ENCODE peak calls at places on chromosomes 3 and 15, in four cellular contexts. D is activated CD4-positive, alpha-beta T cell treated with anti-CD3 and anti-CD28 coated beads, Interleukin-2, amount 50 U/mL, for 1 hour; V is NCI-H446; P is NCI-H1092 treated with DMSO at 0.1 percent for 48 hours. Y is an unnamed sample.

GRCh38 chr3:152835311-152836102 is 576 bp downstream of the P2RY1 start:
- DNase-seq in P (no peak), D (no peak), V (no peak), Y (no peak)

GRCh38 chr3:143236226-143236964 is 116.8 kb downstream of the CHST2 start:
- DNase-seq in P (no peak), V (no peak), D (no peak), Y (no peak)

GRCh38 chr3:100968908-100969556 is 24.2 kb downstream of the ABI3BP start:
- DNase-seq in P (no peak), D (no peak), V (no peak), Y (no peak)

GRCh38 chr3:46399557-46399956 is 7.3 kb downstream of the CCR5AS start:
- DNase-seq in V (no peak), P (no peak), D (no peak), Y (no peak)

GRCh38 chr15:45522179-45522930 is at the start of gene SLC30A4:
- DNase-seq in V (no peak), D (peak; percentile 50), P (peak; percentile 50), Y (peak; percentile 66)

GRCh38 chr3:140699516-140700231 is 21.8 kb downstream of the TRIM42 start:
- DNase-seq in P (no peak), D (no peak), V (no peak), Y (no peak)

GRCh38 chr3:129389572-129389937 is 38.9 kb downstream of the EFCAB12 start:
- DNase-seq in V (no peak), D (no peak), P (no peak), Y (no peak)

GRCh38 chr3:171838218-171838720 is 4.9 kb upstream of the TMEM212 start:
- DNase-seq in P (no peak), D (no peak), V (no peak), Y (no peak)

GRCh38 chr15:61155741-61156700 is 73.1 kb downstream of the RORA start:
- DNase-seq in D (no peak), V (no peak), P (no peak), Y (no peak)

GRCh38 chr3:124599779-124600693 is 130.2 kb upstream of the UMPS start:
- DNase-seq in P (no peak), D (no peak), V (no peak), Y (no peak)

GRCh38 chr3:139534444-139534812 is 5.1 kb downstream of the RBP1 start:
- DNase-seq in D (no peak), V (peak; percentile 74), P (peak; percentile 94), Y (no peak)

GRCh38 chr3:45659661-45660566 is 29.3 kb upstream of the SACM1L start:
- DNase-seq in P (peak; percentile 18), D (peak; percentile 32), V (peak; percentile 59), Y (peak; percentile 70)

GRCh38 chr3:128720891-128721290 is 5.1 kb upstream of the RAB7A start:
- DNase-seq in D (no peak), P (no peak), V (no peak), Y (no peak)

GRCh38 chr15:44087578-44088190 is 107.4 kb downstream of the FRMD5 start:
- DNase-seq in P (no peak), D (no peak), V (no peak), Y (no peak)

GRCh38 chr3:5006755-5007202 is 27.5 kb downstream of the BHLHE40 start:
- DNase-seq in P (no peak), V (no peak), D (peak; percentile 55), Y (no peak)

GRCh38 chr3:61530355-61530754 is 31.0 kb upstream of the PTPRG start:
- DNase-seq in V (peak; percentile 18), D (no peak), P (peak; percentile 32), Y (peak; percentile 75)

GRCh38 chr3:100154171-100154570 is 39.9 kb upstream of the FILIP1L start:
- DNase-seq in P (no peak), D (no peak), V (no peak), Y (no peak)

GRCh38 chr3:10223676-10224639 is 24.3 kb upstream of the TATDN2 start:
- DNase-seq in P (no peak), D (peak; percentile 45), V (no peak), Y (no peak)